ENCODE peak calls at places on chromosome 2, in seven cellular contexts. One of them, this sample, is unnamed.
A peak's percentile ranks its signal among the peaks of the same experiment; 100 is the strongest.

GRCh38 chr2:180158961-180159360 is 151.9 kb upstream of the CWC22 start:
- DNase-seq in Karpas-422: no peak
- DNase-seq in T-helper 17 cell: no peak
- DNase-seq in HT1080: no peak
- DNase-seq in lower lobe of right lung: no peak
- DNase-seq in activated CD8-positive, alpha-beta memory T cell treated with anti-CD3 and anti-CD28 coated beads for 4 hours: no peak
- DNase-seq in Panc1: no peak
- DNase-seq in this sample: no peak

GRCh38 chr2:223642496-223642895 is 40.3 kb upstream of the SCG2 start:
- DNase-seq in Karpas-422: no peak
- DNase-seq in T-helper 17 cell: no peak
- DNase-seq in HT1080: no peak
- DNase-seq in lower lobe of right lung: no peak
- DNase-seq in activated CD8-positive, alpha-beta memory T cell treated with anti-CD3 and anti-CD28 coated beads for 4 hours: no peak
- DNase-seq in Panc1: no peak
- DNase-seq in this sample: no peak

GRCh38 chr2:102932521-102932920 is 170.7 kb downstream of the TMEM182 start:
- DNase-seq in Karpas-422: no peak
- DNase-seq in T-helper 17 cell: no peak
- DNase-seq in HT1080: peak; percentile 10
- DNase-seq in lower lobe of right lung: no peak
- DNase-seq in activated CD8-positive, alpha-beta memory T cell treated with anti-CD3 and anti-CD28 coated beads for 4 hours: no peak
- DNase-seq in Panc1: no peak
- DNase-seq in this sample: no peak

GRCh38 chr2:119012345-119013301 is 70.6 kb downstream of the MARCO start:
- DNase-seq in Karpas-422: no peak
- DNase-seq in T-helper 17 cell: no peak
- DNase-seq in HT1080: no peak
- DNase-seq in lower lobe of right lung: no peak
- DNase-seq in activated CD8-positive, alpha-beta memory T cell treated with anti-CD3 and anti-CD28 coated beads for 4 hours: no peak
- DNase-seq in Panc1: no peak
- DNase-seq in this sample: no peak

GRCh38 chr2:5521462-5521861 is 170.7 kb upstream of the SOX11 start:
- DNase-seq in Karpas-422: no peak
- DNase-seq in T-helper 17 cell: no peak
- DNase-seq in HT1080: no peak
- DNase-seq in lower lobe of right lung: no peak
- DNase-seq in activated CD8-positive, alpha-beta memory T cell treated with anti-CD3 and anti-CD28 coated beads for 4 hours: no peak
- DNase-seq in Panc1: no peak
- DNase-seq in this sample: no peak

GRCh38 chr2:53202063-53202462 is 565.5 kb upstream of the CHAC2 start:
- DNase-seq in Karpas-422: peak; percentile 34
- DNase-seq in T-helper 17 cell: no peak
- DNase-seq in HT1080: peak; percentile 82
- DNase-seq in lower lobe of right lung: no peak
- DNase-seq in activated CD8-positive, alpha-beta memory T cell treated with anti-CD3 and anti-CD28 coated beads for 4 hours: no peak
- DNase-seq in Panc1: peak; percentile 10
- DNase-seq in this sample: no peak

GRCh38 chr2:68027959-68028358 is 34.8 kb downstream of the C1D start:
- DNase-seq in Karpas-422: no peak
- DNase-seq in T-helper 17 cell: no peak
- DNase-seq in HT1080: no peak
- DNase-seq in lower lobe of right lung: no peak
- DNase-seq in activated CD8-positive, alpha-beta memory T cell treated with anti-CD3 and anti-CD28 coated beads for 4 hours: no peak
- DNase-seq in Panc1: no peak
- DNase-seq in this sample: no peak

GRCh38 chr2:82027901-82028570 is 1723.5 kb upstream of the LRRTM1 start:
- DNase-seq in Karpas-422: no peak
- DNase-seq in T-helper 17 cell: no peak
- DNase-seq in HT1080: no peak
- DNase-seq in lower lobe of right lung: no peak
- DNase-seq in activated CD8-positive, alpha-beta memory T cell treated with anti-CD3 and anti-CD28 coated beads for 4 hours: no peak
- DNase-seq in Panc1: no peak
- DNase-seq in this sample: no peak

GRCh38 chr2:85326406-85326945 is 1.3 kb downstream of the TGOLN2 start:
- DNase-seq in Karpas-422: peak; percentile 86
- DNase-seq in T-helper 17 cell: peak; percentile 16
- DNase-seq in HT1080: peak; percentile 25
- DNase-seq in lower lobe of right lung: no peak
- DNase-seq in activated CD8-positive, alpha-beta memory T cell treated with anti-CD3 and anti-CD28 coated beads for 4 hours: no peak
- DNase-seq in Panc1: no peak
- DNase-seq in this sample: no peak

GRCh38 chr2:230011617-230012016 is 57.1 kb downstream of the SLC16A14 start:
- DNase-seq in Karpas-422: no peak
- DNase-seq in T-helper 17 cell: no peak
- DNase-seq in HT1080: no peak
- DNase-seq in lower lobe of right lung: no peak
- DNase-seq in activated CD8-positive, alpha-beta memory T cell treated with anti-CD3 and anti-CD28 coated beads for 4 hours: no peak
- DNase-seq in Panc1: no peak
- DNase-seq in this sample: no peak

GRCh38 chr2:100524331-100524730 is 38.5 kb upstream of the PDCL3 start:
- DNase-seq in Karpas-422: no peak
- DNase-seq in T-helper 17 cell: no peak
- DNase-seq in HT1080: peak; percentile 67
- DNase-seq in lower lobe of right lung: no peak
- DNase-seq in activated CD8-positive, alpha-beta memory T cell treated with anti-CD3 and anti-CD28 coated beads for 4 hours: no peak
- DNase-seq in Panc1: no peak
- DNase-seq in this sample: no peak

GRCh38 chr2:112184121-112184520 is 45.9 kb downstream of the FBLN7 start:
- DNase-seq in Karpas-422: no peak
- DNase-seq in T-helper 17 cell: no peak
- DNase-seq in HT1080: no peak
- DNase-seq in lower lobe of right lung: no peak
- DNase-seq in activated CD8-positive, alpha-beta memory T cell treated with anti-CD3 and anti-CD28 coated beads for 4 hours: no peak
- DNase-seq in Panc1: no peak
- DNase-seq in this sample: no peak

GRCh38 chr2:24539258-24539657 is 48.2 kb downstream of the NCOA1 start:
- DNase-seq in Karpas-422: peak; percentile 60
- DNase-seq in T-helper 17 cell: no peak
- DNase-seq in HT1080: no peak
- DNase-seq in lower lobe of right lung: no peak
- DNase-seq in activated CD8-positive, alpha-beta memory T cell treated with anti-CD3 and anti-CD28 coated beads for 4 hours: no peak
- DNase-seq in Panc1: no peak
- DNase-seq in this sample: no peak

GRCh38 chr2:94622113-94622618 is 249.1 kb upstream of the TEKT4 start:
- DNase-seq in Karpas-422: no peak
- DNase-seq in T-helper 17 cell: no peak
- DNase-seq in HT1080: no peak
- DNase-seq in lower lobe of right lung: peak; percentile 28
- DNase-seq in activated CD8-positive, alpha-beta memory T cell treated with anti-CD3 and anti-CD28 coated beads for 4 hours: no peak
- DNase-seq in Panc1: no peak
- DNase-seq in this sample: peak; percentile 62

GRCh38 chr2:135175177-135175576 is 123.1 kb downstream of the RAB3GAP1 start:
- DNase-seq in Karpas-422: no peak
- DNase-seq in T-helper 17 cell: no peak
- DNase-seq in HT1080: no peak
- DNase-seq in lower lobe of right lung: no peak
- DNase-seq in activated CD8-positive, alpha-beta memory T cell treated with anti-CD3 and anti-CD28 coated beads for 4 hours: no peak
- DNase-seq in Panc1: no peak
- DNase-seq in this sample: no peak

GRCh38 chr2:130977461-130978050 is 115.7 kb downstream of the FAM168B start:
- DNase-seq in Karpas-422: no peak
- DNase-seq in T-helper 17 cell: no peak
- DNase-seq in HT1080: no peak
- DNase-seq in lower lobe of right lung: no peak
- DNase-seq in activated CD8-positive, alpha-beta memory T cell treated with anti-CD3 and anti-CD28 coated beads for 4 hours: no peak
- DNase-seq in Panc1: no peak
- DNase-seq in this sample: no peak

GRCh38 chr2:119696494-119697030 is 17.6 kb downstream of the TMEM177 start:
- DNase-seq in Karpas-422: no peak
- DNase-seq in T-helper 17 cell: no peak
- DNase-seq in HT1080: no peak
- DNase-seq in lower lobe of right lung: no peak
- DNase-seq in activated CD8-positive, alpha-beta memory T cell treated with anti-CD3 and anti-CD28 coated beads for 4 hours: no peak
- DNase-seq in Panc1: no peak
- DNase-seq in this sample: no peak

GRCh38 chr2:55839182-55839819 is 84.3 kb downstream of the EFEMP1 start:
- DNase-seq in Karpas-422: no peak
- DNase-seq in T-helper 17 cell: no peak
- DNase-seq in HT1080: no peak
- DNase-seq in lower lobe of right lung: no peak
- DNase-seq in activated CD8-positive, alpha-beta memory T cell treated with anti-CD3 and anti-CD28 coated beads for 4 hours: no peak
- DNase-seq in Panc1: peak; percentile 75
- DNase-seq in this sample: no peak

GRCh38 chr2:203037026-203037425 is 22.4 kb downstream of the NBEAL1 start:
- DNase-seq in Karpas-422: no peak
- DNase-seq in T-helper 17 cell: no peak
- DNase-seq in HT1080: no peak
- DNase-seq in lower lobe of right lung: no peak
- DNase-seq in activated CD8-positive, alpha-beta memory T cell treated with anti-CD3 and anti-CD28 coated beads for 4 hours: no peak
- DNase-seq in Panc1: no peak
- DNase-seq in this sample: no peak

GRCh38 chr2:26988165-26988879 is 17.9 kb downstream of the MAPRE3 start:
- DNase-seq in Karpas-422: no peak
- DNase-seq in T-helper 17 cell: no peak
- DNase-seq in HT1080: peak; percentile 77
- DNase-seq in lower lobe of right lung: no peak
- DNase-seq in activated CD8-positive, alpha-beta memory T cell treated with anti-CD3 and anti-CD28 coated beads for 4 hours: no peak
- DNase-seq in Panc1: no peak
- DNase-seq in this sample: no peak

GRCh38 chr2:19933351-19933981 is 31.7 kb upstream of the TTC32 start:
- DNase-seq in Karpas-422: no peak
- DNase-seq in T-helper 17 cell: no peak
- DNase-seq in HT1080: peak; percentile 79
- DNase-seq in lower lobe of right lung: no peak
- DNase-seq in activated CD8-positive, alpha-beta memory T cell treated with anti-CD3 and anti-CD28 coated beads for 4 hours: no peak
- DNase-seq in Panc1: peak; percentile 84
- DNase-seq in this sample: no peak

GRCh38 chr2:198917926-198918325 is 539.8 kb downstream of the SATB2 start:
- DNase-seq in Karpas-422: no peak
- DNase-seq in T-helper 17 cell: no peak
- DNase-seq in HT1080: no peak
- DNase-seq in lower lobe of right lung: no peak
- DNase-seq in activated CD8-positive, alpha-beta memory T cell treated with anti-CD3 and anti-CD28 coated beads for 4 hours: no peak
- DNase-seq in Panc1: no peak
- DNase-seq in this sample: no peak

GRCh38 chr2:46989491-46990230 is 74.1 kb upstream of the MCFD2 start:
- DNase-seq in Karpas-422: no peak
- DNase-seq in T-helper 17 cell: no peak
- DNase-seq in HT1080: no peak
- DNase-seq in lower lobe of right lung: no peak
- DNase-seq in activated CD8-positive, alpha-beta memory T cell treated with anti-CD3 and anti-CD28 coated beads for 4 hours: no peak
- DNase-seq in Panc1: no peak
- DNase-seq in this sample: peak; percentile 63

GRCh38 chr2:182522930-182523541 is 96.2 kb upstream of the PDE1A start:
- DNase-seq in Karpas-422: no peak
- DNase-seq in T-helper 17 cell: no peak
- DNase-seq in HT1080: no peak
- DNase-seq in lower lobe of right lung: no peak
- DNase-seq in activated CD8-positive, alpha-beta memory T cell treated with anti-CD3 and anti-CD28 coated beads for 4 hours: no peak
- DNase-seq in Panc1: no peak
- DNase-seq in this sample: no peak

GRCh38 chr2:135913726-135914365 is 37.6 kb upstream of the MCM6 start:
- DNase-seq in Karpas-422: peak; percentile 88
- DNase-seq in T-helper 17 cell: peak; percentile 34
- DNase-seq in HT1080: peak; percentile 11
- DNase-seq in lower lobe of right lung: no peak
- DNase-seq in activated CD8-positive, alpha-beta memory T cell treated with anti-CD3 and anti-CD28 coated beads for 4 hours: peak; percentile 5
- DNase-seq in Panc1: peak; percentile 12
- DNase-seq in this sample: no peak

GRCh38 chr2:100029460-100029859 is 112.9 kb downstream of the AFF3 start:
- DNase-seq in Karpas-422: no peak
- DNase-seq in T-helper 17 cell: no peak
- DNase-seq in HT1080: no peak
- DNase-seq in lower lobe of right lung: no peak
- DNase-seq in activated CD8-positive, alpha-beta memory T cell treated with anti-CD3 and anti-CD28 coated beads for 4 hours: no peak
- DNase-seq in Panc1: no peak
- DNase-seq in this sample: no peak

GRCh38 chr2:149648282-149649030 is 60.9 kb upstream of the MMADHC start:
- DNase-seq in Karpas-422: no peak
- DNase-seq in T-helper 17 cell: no peak
- DNase-seq in HT1080: peak; percentile 99
- DNase-seq in lower lobe of right lung: no peak
- DNase-seq in activated CD8-positive, alpha-beta memory T cell treated with anti-CD3 and anti-CD28 coated beads for 4 hours: no peak
- DNase-seq in Panc1: peak; percentile 33
- DNase-seq in this sample: no peak

GRCh38 chr2:133642831-133643230 is 74.6 kb upstream of the NCKAP5 start:
- DNase-seq in Karpas-422: no peak
- DNase-seq in T-helper 17 cell: no peak
- DNase-seq in HT1080: no peak
- DNase-seq in lower lobe of right lung: no peak
- DNase-seq in activated CD8-positive, alpha-beta memory T cell treated with anti-CD3 and anti-CD28 coated beads for 4 hours: no peak
- DNase-seq in Panc1: no peak
- DNase-seq in this sample: no peak

GRCh38 chr2:37246205-37246604 is 14.7 kb downstream of the NDUFAF7 start:
- DNase-seq in Karpas-422: no peak
- DNase-seq in T-helper 17 cell: no peak
- DNase-seq in HT1080: no peak
- DNase-seq in lower lobe of right lung: no peak
- DNase-seq in activated CD8-positive, alpha-beta memory T cell treated with anti-CD3 and anti-CD28 coated beads for 4 hours: no peak
- DNase-seq in Panc1: no peak
- DNase-seq in this sample: no peak

GRCh38 chr2:42350434-42351063 is 10.5 kb downstream of the COX7A2L start:
- DNase-seq in Karpas-422: no peak
- DNase-seq in T-helper 17 cell: no peak
- DNase-seq in HT1080: no peak
- DNase-seq in lower lobe of right lung: no peak
- DNase-seq in activated CD8-positive, alpha-beta memory T cell treated with anti-CD3 and anti-CD28 coated beads for 4 hours: no peak
- DNase-seq in Panc1: no peak
- DNase-seq in this sample: no peak

GRCh38 chr2:160613466-160614153 is 120.0 kb upstream of the RBMS1 start:
- DNase-seq in Karpas-422: no peak
- DNase-seq in T-helper 17 cell: no peak
- DNase-seq in HT1080: peak; percentile 92
- DNase-seq in lower lobe of right lung: no peak
- DNase-seq in activated CD8-positive, alpha-beta memory T cell treated with anti-CD3 and anti-CD28 coated beads for 4 hours: no peak
- DNase-seq in Panc1: peak; percentile 2
- DNase-seq in this sample: no peak

GRCh38 chr2:200252661-200253067 is 53.8 kb upstream of the SPATS2L start:
- DNase-seq in Karpas-422: no peak
- DNase-seq in T-helper 17 cell: no peak
- DNase-seq in HT1080: peak; percentile 54
- DNase-seq in lower lobe of right lung: no peak
- DNase-seq in activated CD8-positive, alpha-beta memory T cell treated with anti-CD3 and anti-CD28 coated beads for 4 hours: no peak
- DNase-seq in Panc1: no peak
- DNase-seq in this sample: no peak

GRCh38 chr2:190746971-190747761 is 98.3 kb downstream of the NAB1 start:
- DNase-seq in Karpas-422: no peak
- DNase-seq in T-helper 17 cell: no peak
- DNase-seq in HT1080: peak; percentile 31
- DNase-seq in lower lobe of right lung: no peak
- DNase-seq in activated CD8-positive, alpha-beta memory T cell treated with anti-CD3 and anti-CD28 coated beads for 4 hours: no peak
- DNase-seq in Panc1: no peak
- DNase-seq in this sample: no peak

GRCh38 chr2:139609109-139609508 is 828.9 kb upstream of the NXPH2 start:
- DNase-seq in Karpas-422: no peak
- DNase-seq in T-helper 17 cell: no peak
- DNase-seq in HT1080: no peak
- DNase-seq in lower lobe of right lung: no peak
- DNase-seq in activated CD8-positive, alpha-beta memory T cell treated with anti-CD3 and anti-CD28 coated beads for 4 hours: no peak
- DNase-seq in Panc1: no peak
- DNase-seq in this sample: no peak

GRCh38 chr2:196144513-196145126 is 26.8 kb downstream of the STK17B start:
- DNase-seq in Karpas-422: no peak
- DNase-seq in T-helper 17 cell: no peak
- DNase-seq in HT1080: no peak
- DNase-seq in lower lobe of right lung: no peak
- DNase-seq in activated CD8-positive, alpha-beta memory T cell treated with anti-CD3 and anti-CD28 coated beads for 4 hours: no peak
- DNase-seq in Panc1: no peak
- DNase-seq in this sample: no peak

GRCh38 chr2:215967590-215968373 is 45.6 kb downstream of the MREG start:
- DNase-seq in Karpas-422: no peak
- DNase-seq in T-helper 17 cell: no peak
- DNase-seq in HT1080: no peak
- DNase-seq in lower lobe of right lung: no peak
- DNase-seq in activated CD8-positive, alpha-beta memory T cell treated with anti-CD3 and anti-CD28 coated beads for 4 hours: no peak
- DNase-seq in Panc1: no peak
- DNase-seq in this sample: no peak

GRCh38 chr2:64362562-64363026 is 91.4 kb upstream of the LGALSL start:
- DNase-seq in Karpas-422: no peak
- DNase-seq in T-helper 17 cell: no peak
- DNase-seq in HT1080: no peak
- DNase-seq in lower lobe of right lung: no peak
- DNase-seq in activated CD8-positive, alpha-beta memory T cell treated with anti-CD3 and anti-CD28 coated beads for 4 hours: no peak
- DNase-seq in Panc1: no peak
- DNase-seq in this sample: no peak

GRCh38 chr2:35294636-35295263 is 1060.8 kb upstream of the CRIM1 start:
- DNase-seq in Karpas-422: no peak
- DNase-seq in T-helper 17 cell: no peak
- DNase-seq in HT1080: no peak
- DNase-seq in lower lobe of right lung: no peak
- DNase-seq in activated CD8-positive, alpha-beta memory T cell treated with anti-CD3 and anti-CD28 coated beads for 4 hours: no peak
- DNase-seq in Panc1: no peak
- DNase-seq in this sample: no peak

This sample was measured in aorta.